ENCODE peak calls at places on chromosomes 2 and 18, in six cellular contexts. V is psoas muscle; L is CD8-positive, alpha-beta memory T cell; F is SK-N-SH; X is left ventricle myocardium inferior; T is MM.1S. N is an unnamed sample.

GRCh38 chr18:11523809-11524208 is 85.6 kb upstream of the SLC35G4 start:
- DNase-seq in V (no peak), L (no peak), F (no peak), X (no peak), T (no peak), N (peak; percentile 10)

GRCh38 chr2:165697727-165698620 is 96.1 kb downstream of the GALNT3 start:
- DNase-seq in V (no peak), L (no peak), F (no peak), X (no peak), T (no peak), N (no peak)

GRCh38 chr2:96144481-96145027 is 686 bp downstream of the DUSP2 start:
- DNase-seq in V (no peak), L (peak; percentile 57), F (no peak), X (no peak), T (peak; percentile 9), N (no peak)

GRCh38 chr2:229780856-229781773 is 66.8 kb upstream of the DNER start:
- DNase-seq in V (no peak), L (peak; percentile 27), F (peak; percentile 49), X (no peak), T (peak; percentile 40), N (peak; percentile 56)

GRCh38 chr2:240999001-240999791 is 778 bp downstream of the SNED1 start:
- DNase-seq in V (peak; percentile 60), L (no peak), F (peak; percentile 69), X (peak; percentile 38), T (no peak), N (peak; percentile 69)

GRCh38 chr2:120369250-120369649 is 23.3 kb downstream of the INHBB start:
- DNase-seq in V (no peak), L (no peak), F (no peak), X (no peak), T (no peak), N (no peak)

GRCh38 chr2:195706161-195706900 is 49.3 kb downstream of the SLC39A10 start:
- DNase-seq in V (no peak), L (no peak), F (no peak), X (no peak), T (no peak), N (peak; percentile 43)

GRCh38 chr2:230899287-230899686 is 25.8 kb downstream of the GPR55 start:
- DNase-seq in V (no peak), L (no peak), F (peak; percentile 44), X (no peak), T (no peak), N (no peak)

GRCh38 chr2:188601927-188602326 is 310.3 kb downstream of the GULP1 start:
- DNase-seq in V (no peak), L (no peak), F (no peak), X (no peak), T (no peak), N (peak; percentile 14)

GRCh38 chr2:210540471-210541257 is 15.7 kb upstream of the CPS1 start:
- DNase-seq in V (no peak), L (no peak), F (peak; percentile 14), X (no peak), T (no peak), N (peak; percentile 5)

GRCh38 chr2:199738723-199739412 is 112.1 kb downstream of the FTCDNL1 start:
- DNase-seq in V (no peak), L (no peak), F (no peak), X (no peak), T (no peak), N (peak; percentile 75)

GRCh38 chr2:120253021-120253882 is 600 bp downstream of the RALB start:
- DNase-seq in V (peak; percentile 88), L (no peak), F (peak; percentile 88), X (peak; percentile 88), T (no peak), N (peak; percentile 92)

GRCh38 chr2:45607701-45608100 is 3.4 kb downstream of the SRBD1 start:
- DNase-seq in V (no peak), L (no peak), F (peak; percentile 57), X (no peak), T (no peak), N (peak; percentile 53)

GRCh38 chr2:68255736-68256450 is 3.6 kb upstream of the PPP3R1 start:
- DNase-seq in V (no peak), L (no peak), F (no peak), X (no peak), T (peak; percentile 45), N (peak; percentile 86)

GRCh38 chr2:214127178-214127970 is 283.5 kb upstream of the VWC2L start:
- DNase-seq in V (peak; percentile 46), L (no peak), F (no peak), X (no peak), T (no peak), N (peak; percentile 84)

GRCh38 chr2:179837408-179837807 is 24.0 kb downstream of the ZNF385B start:
- DNase-seq in V (no peak), L (no peak), F (no peak), X (no peak), T (no peak), N (peak; percentile 76)

GRCh38 chr2:207156451-207157161 is 9.1 kb downstream of the KLF7 start:
- DNase-seq in V (no peak), L (no peak), F (no peak), X (no peak), T (no peak), N (no peak)

GRCh38 chr2:79887747-79888374 is 375.0 kb downstream of the CTNNA2 start:
- DNase-seq in V (no peak), L (no peak), F (peak; percentile 54), X (no peak), T (peak; percentile 63), N (peak; percentile 61)

GRCh38 chr2:212549463-212549862 is 10.9 kb upstream of the ERBB4 start:
- DNase-seq in V (no peak), L (no peak), F (no peak), X (no peak), T (no peak), N (no peak)

DNA sequence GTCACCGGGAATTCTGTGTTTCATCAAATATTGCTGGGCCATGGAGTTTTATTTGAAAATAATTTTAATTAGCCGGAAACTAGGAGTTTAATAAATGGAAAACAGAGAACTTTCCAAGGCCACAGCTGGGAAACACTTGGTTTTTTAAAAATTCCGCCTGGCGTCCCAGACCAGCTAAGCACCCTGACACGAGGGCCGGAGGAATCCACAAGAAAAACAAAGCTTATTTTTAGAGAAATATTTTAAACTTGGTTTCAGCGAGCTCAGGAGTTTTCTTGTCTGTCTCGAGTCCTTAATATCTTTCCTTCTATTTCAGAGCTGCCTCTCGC is 8.2 kb downstream of the ZFP36L2 start:
- DNase-seq in V (no peak), L (no peak), F (no peak), X (no peak), T (no peak), N (peak; percentile 55)
- H3K4me1 ChIP-seq in V (peaks cover 58% of the 10 kb centered on the region), L (peaks cover 40% of the 10 kb centered on the region), F (peaks cover 46% of the 10 kb centered on the region), X (peaks cover 80% of the 10 kb centered on the region), T (peaks cover 16% of the 10 kb centered on the region), N (peaks cover 37% of the 10 kb centered on the region)

DNA sequence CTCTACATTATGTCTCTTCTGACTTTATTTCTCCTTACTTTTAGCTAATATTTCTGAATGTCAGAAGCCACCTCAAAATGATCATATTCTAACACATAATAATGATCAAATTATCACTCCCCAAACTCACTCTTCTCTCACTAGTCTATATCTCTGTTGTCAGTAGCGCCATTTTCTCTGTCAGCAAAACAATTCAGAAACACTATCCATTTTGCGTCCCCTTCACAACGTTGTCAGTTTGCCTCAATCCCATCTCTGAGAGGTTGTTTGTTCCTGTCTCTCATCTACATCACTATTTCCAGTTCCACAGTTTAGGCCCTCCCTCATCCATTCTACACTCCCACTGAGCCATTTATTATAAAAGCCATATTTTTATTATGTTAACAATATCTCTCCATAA is 1376.3 kb upstream of the ACVR2A start:
- DNase-seq in V (no peak), L (no peak), F (no peak), X (no peak), T (no peak), N (no peak)
- H3K4me1 ChIP-seq in V (no peaks in the 10 kb centered on the region), L (no peaks in the 10 kb centered on the region), F (no peaks in the 10 kb centered on the region), X (no peaks in the 10 kb centered on the region), T (no peaks in the 10 kb centered on the region), N (no peaks in the 10 kb centered on the region)

GRCh38 chr18:77068321-77068841 is 64.2 kb downstream of the MBP start:
- DNase-seq in V (no peak), L (peak; percentile 53), F (no peak), X (no peak), T (no peak), N (peak; percentile 77)
- H3K4me1 ChIP-seq in V (peaks cover 48% of the 10 kb centered on the region), L (peaks cover 98% of the 10 kb centered on the region), F (peaks cover 35% of the 10 kb centered on the region), X (peaks cover 80% of the 10 kb centered on the region), T (peaks cover 25% of the 10 kb centered on the region), N (peaks cover 71% of the 10 kb centered on the region)

DNA sequence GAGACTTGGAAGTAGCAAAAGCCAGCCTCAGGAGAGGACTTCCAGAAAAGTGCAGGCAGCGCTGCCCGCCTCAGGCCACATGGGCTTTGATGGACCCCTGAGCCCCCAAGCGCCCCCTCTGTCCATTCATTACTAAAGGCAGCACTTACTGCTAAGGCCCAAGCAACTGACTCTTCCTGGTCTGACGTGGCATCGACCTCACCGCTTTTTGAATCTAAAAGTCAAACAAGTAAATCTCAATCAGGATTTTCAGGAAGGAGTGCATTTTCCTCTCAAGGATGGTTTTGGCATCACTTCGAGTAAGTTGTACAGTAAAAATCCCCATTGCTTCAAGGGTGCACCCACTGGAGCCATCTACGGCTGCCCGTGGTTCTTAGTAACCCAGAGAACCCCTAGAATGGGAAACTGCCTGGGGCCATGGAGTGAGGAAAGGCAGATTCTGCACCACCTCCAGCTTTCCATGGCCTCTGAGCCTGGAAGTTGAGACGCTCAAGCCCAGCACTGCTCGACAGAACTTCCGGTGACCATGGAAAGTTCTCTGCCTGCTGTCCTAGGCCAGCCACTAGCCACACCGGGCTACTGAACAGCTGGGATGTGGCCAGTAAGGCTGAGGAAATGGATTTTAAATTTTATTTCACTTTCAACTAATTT is 7.0 kb downstream of the HJURP start:
- DNase-seq in V (no peak), L (no peak), F (no peak), X (no peak), T (no peak), N (no peak)
- H3K4me1 ChIP-seq in V (no peaks in the 10 kb centered on the region), L (no peaks in the 10 kb centered on the region), F (peaks cover 8% of the 10 kb centered on the region), X (no peaks in the 10 kb centered on the region), T (peaks cover 3% of the 10 kb centered on the region), N (peaks cover 1% of the 10 kb centered on the region)

GRCh38 chr2:101766871-101767739 is 69.6 kb downstream of the MAP4K4 start:
- DNase-seq in V (no peak), L (no peak), F (no peak), X (no peak), T (no peak), N (peak; percentile 93)
- H3K4me1 ChIP-seq in V (peaks cover 79% of the 10 kb centered on the region), L (peaks cover 79% of the 10 kb centered on the region), F (peaks cover 67% of the 10 kb centered on the region), X (peaks cover 99% of the 10 kb centered on the region), T (no peaks in the 10 kb centered on the region), N (peaks cover 94% of the 10 kb centered on the region)

DNA sequence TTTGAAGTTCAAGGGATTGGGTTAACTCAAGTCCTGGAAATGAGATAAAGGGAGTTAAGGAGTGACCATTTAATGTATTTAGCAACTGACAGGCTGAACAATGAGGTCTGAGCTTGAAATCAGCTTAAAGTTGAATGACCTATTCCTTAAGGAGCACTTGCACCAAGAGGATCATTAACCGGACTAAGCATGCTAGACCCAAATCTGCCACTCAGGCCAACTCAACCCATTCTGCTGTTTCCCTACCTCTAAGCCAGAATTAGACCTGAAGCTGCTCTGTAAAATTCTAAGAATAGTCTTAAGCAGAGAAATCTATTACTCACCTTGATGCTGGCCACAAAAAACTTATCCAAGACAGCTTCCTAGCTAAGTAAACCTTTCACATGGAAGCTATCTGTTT is 59.8 kb downstream of the SPRED2 start:
- DNase-seq in V (no peak), L (no peak), F (no peak), X (no peak), T (no peak), N (no peak)
- H3K4me1 ChIP-seq in V (peaks cover 13% of the 10 kb centered on the region), L (no peaks in the 10 kb centered on the region), F (peaks cover 32% of the 10 kb centered on the region), X (peaks cover 72% of the 10 kb centered on the region), T (peaks cover 61% of the 10 kb centered on the region), N (peaks cover 26% of the 10 kb centered on the region)